ENCODE peak calls at places on chromosomes 3 and 15, in six cellular contexts. One of them, this sample, is unnamed.
A peak's percentile ranks its signal among the peaks of the same experiment; 100 is the strongest.

GRCh38 chr3:37753428-37753827 is 108.3 kb upstream of the CTDSPL start:
- DNase-seq in AG10803: no peak
- DNase-seq in cardiac muscle cell: no peak
- DNase-seq in ovary: no peak
- DNase-seq in neural progenitor cell: no peak
- DNase-seq in psoas muscle: no peak
- DNase-seq in this sample: no peak

GRCh38 chr3:122458992-122459391 is 43.1 kb upstream of the WDR5B start:
- DNase-seq in ovary: no peak
- DNase-seq in psoas muscle: no peak
- DNase-seq in AG10803: peak; percentile 73
- DNase-seq in cardiac muscle cell: peak; percentile 75
- DNase-seq in neural progenitor cell: peak; percentile 52
- DNase-seq in this sample: no peak

GRCh38 chr3:77491961-77492360 is 452.1 kb downstream of the ROBO2 start:
- DNase-seq in ovary: no peak
- DNase-seq in neural progenitor cell: no peak
- DNase-seq in AG10803: no peak
- DNase-seq in psoas muscle: no peak
- DNase-seq in cardiac muscle cell: no peak
- DNase-seq in this sample: no peak

GRCh38 chr15:40999190-40999589 is 45.9 kb downstream of the CHAC1 start:
- DNase-seq in ovary: no peak
- DNase-seq in AG10803: peak; percentile 70
- DNase-seq in cardiac muscle cell: no peak
- DNase-seq in neural progenitor cell: no peak
- DNase-seq in psoas muscle: no peak
- DNase-seq in this sample: no peak

GRCh38 chr3:60304103-60304502 is 947.1 kb downstream of the FHIT start:
- DNase-seq in ovary: no peak
- DNase-seq in cardiac muscle cell: peak; percentile 84
- DNase-seq in AG10803: peak; percentile 89
- DNase-seq in neural progenitor cell: no peak
- DNase-seq in psoas muscle: no peak
- DNase-seq in this sample: no peak

GRCh38 chr15:66292261-66293084 is 895 bp upstream of the DIS3L start:
- DNase-seq in psoas muscle: no peak
- DNase-seq in neural progenitor cell: no peak
- DNase-seq in AG10803: no peak
- DNase-seq in ovary: no peak
- DNase-seq in cardiac muscle cell: no peak
- DNase-seq in this sample: no peak

GRCh38 chr3:126607214-126607908 is 47.6 kb downstream of the TXNRD3 start:
- DNase-seq in psoas muscle: no peak
- DNase-seq in AG10803: peak; percentile 52
- DNase-seq in cardiac muscle cell: peak; percentile 66
- DNase-seq in neural progenitor cell: no peak
- DNase-seq in ovary: no peak
- DNase-seq in this sample: no peak

GRCh38 chr3:192571197-192571791 is 156.0 kb downstream of the FGF12 start:
- DNase-seq in ovary: peak; percentile 71
- DNase-seq in AG10803: peak; percentile 40
- DNase-seq in cardiac muscle cell: peak; percentile 53
- DNase-seq in psoas muscle: peak; percentile 79
- DNase-seq in neural progenitor cell: no peak
- DNase-seq in this sample: peak; percentile 85

GRCh38 chr3:179663093-179663492 is 10.3 kb downstream of the USP13 start:
- DNase-seq in cardiac muscle cell: no peak
- DNase-seq in ovary: no peak
- DNase-seq in AG10803: no peak
- DNase-seq in psoas muscle: no peak
- DNase-seq in neural progenitor cell: no peak
- DNase-seq in this sample: no peak

GRCh38 chr3:53045107-53045783 is 628 bp downstream of the SFMBT1 start:
- DNase-seq in neural progenitor cell: peak; percentile 87
- DNase-seq in ovary: peak; percentile 75
- DNase-seq in AG10803: peak; percentile 44
- DNase-seq in cardiac muscle cell: peak; percentile 69
- DNase-seq in psoas muscle: peak; percentile 88
- DNase-seq in this sample: peak; percentile 61

GRCh38 chr3:154792828-154793227 is 287.3 kb upstream of the MME start:
- DNase-seq in psoas muscle: no peak
- DNase-seq in ovary: no peak
- DNase-seq in neural progenitor cell: no peak
- DNase-seq in AG10803: no peak
- DNase-seq in cardiac muscle cell: no peak
- DNase-seq in this sample: no peak

GRCh38 chr15:73370151-73370550 is 1.4 kb upstream of the HCN4 start:
- DNase-seq in cardiac muscle cell: no peak
- DNase-seq in psoas muscle: no peak
- DNase-seq in neural progenitor cell: peak; percentile 29
- DNase-seq in AG10803: no peak
- DNase-seq in ovary: no peak
- DNase-seq in this sample: no peak

GRCh38 chr15:69131362-69132215 is 28.8 kb upstream of the GLCE start:
- DNase-seq in psoas muscle: no peak
- DNase-seq in AG10803: no peak
- DNase-seq in cardiac muscle cell: no peak
- DNase-seq in ovary: no peak
- DNase-seq in neural progenitor cell: no peak
- DNase-seq in this sample: no peak

GRCh38 chr3:158420654-158421396 is 150.2 kb upstream of the MLF1 start:
- DNase-seq in neural progenitor cell: no peak
- DNase-seq in cardiac muscle cell: peak; percentile 57
- DNase-seq in ovary: no peak
- DNase-seq in AG10803: peak; percentile 60
- DNase-seq in psoas muscle: no peak
- DNase-seq in this sample: no peak

GRCh38 chr3:193996205-193996604 is 139.7 kb upstream of the HES1 start:
- DNase-seq in neural progenitor cell: no peak
- DNase-seq in ovary: no peak
- DNase-seq in psoas muscle: no peak
- DNase-seq in cardiac muscle cell: no peak
- DNase-seq in AG10803: no peak
- DNase-seq in this sample: no peak

GRCh38 chr3:23888617-23889228 is 28.1 kb downstream of the NKIRAS1 start:
- DNase-seq in ovary: no peak
- DNase-seq in AG10803: peak; percentile 56
- DNase-seq in neural progenitor cell: no peak
- DNase-seq in psoas muscle: no peak
- DNase-seq in cardiac muscle cell: peak; percentile 64
- DNase-seq in this sample: no peak

GRCh38 chr15:76954744-76955143 is 23.2 kb downstream of the RCN2 start:
- DNase-seq in neural progenitor cell: no peak
- DNase-seq in psoas muscle: no peak
- DNase-seq in ovary: no peak
- DNase-seq in AG10803: no peak
- DNase-seq in cardiac muscle cell: no peak
- DNase-seq in this sample: no peak

GRCh38 chr3:36792342-36792741 is 28.0 kb upstream of the DCLK3 start:
- DNase-seq in ovary: no peak
- DNase-seq in neural progenitor cell: peak; percentile 78
- DNase-seq in psoas muscle: no peak
- DNase-seq in AG10803: peak; percentile 13
- DNase-seq in cardiac muscle cell: peak; percentile 39
- DNase-seq in this sample: no peak

GRCh38 chr15:73983211-73983727 is 8.8 kb downstream of the STOML1 start:
- DNase-seq in ovary: peak; percentile 76
- DNase-seq in cardiac muscle cell: peak; percentile 86
- DNase-seq in AG10803: peak; percentile 88
- DNase-seq in neural progenitor cell: no peak
- DNase-seq in psoas muscle: peak; percentile 83
- DNase-seq in this sample: peak; percentile 59

GRCh38 chr3:170745211-170745718 is 124.7 kb downstream of the RPL22L1 start:
- DNase-seq in cardiac muscle cell: peak; percentile 54
- DNase-seq in psoas muscle: no peak
- DNase-seq in neural progenitor cell: no peak
- DNase-seq in ovary: no peak
- DNase-seq in AG10803: peak; percentile 74
- DNase-seq in this sample: no peak

GRCh38 chr15:41474436-41474835 is 19.2 kb upstream of the ITPKA start:
- DNase-seq in AG10803: no peak
- DNase-seq in cardiac muscle cell: no peak
- DNase-seq in psoas muscle: no peak
- DNase-seq in neural progenitor cell: no peak
- DNase-seq in ovary: no peak
- DNase-seq in this sample: no peak

GRCh38 chr15:64911317-64912186 is at the start of gene ANKDD1A:
- DNase-seq in AG10803: peak; percentile 30
- DNase-seq in neural progenitor cell: peak; percentile 91
- DNase-seq in psoas muscle: peak; percentile 73
- DNase-seq in cardiac muscle cell: peak; percentile 54
- DNase-seq in ovary: peak; percentile 87
- DNase-seq in this sample: peak; percentile 68

GRCh38 chr3:141123677-141124410 is 72.7 kb downstream of the SPSB4 start:
- DNase-seq in cardiac muscle cell: no peak
- DNase-seq in neural progenitor cell: peak; percentile 1
- DNase-seq in psoas muscle: no peak
- DNase-seq in AG10803: no peak
- DNase-seq in ovary: no peak
- DNase-seq in this sample: peak; percentile 60
- TF ChIP-seq CTCF in cardiac muscle cell: no peak
- TF ChIP-seq CTCF in neural progenitor cell: no peak
- TF ChIP-seq CTCF in psoas muscle: no peak
- TF ChIP-seq CTCF in AG10803: no peak
- TF ChIP-seq CTCF in ovary: no peak
- TF ChIP-seq CTCF in this sample: no peak

GRCh38 chr15:99958426-99959097 is 225.3 kb upstream of the LYSMD4 start:
- DNase-seq in neural progenitor cell: no peak
- DNase-seq in psoas muscle: no peak
- DNase-seq in cardiac muscle cell: no peak
- DNase-seq in AG10803: no peak
- DNase-seq in ovary: no peak
- DNase-seq in this sample: no peak

GRCh38 chr15:99962006-99962561 is 228.8 kb upstream of the LYSMD4 start:
- DNase-seq in AG10803: no peak
- DNase-seq in cardiac muscle cell: no peak
- DNase-seq in ovary: no peak
- DNase-seq in psoas muscle: no peak
- DNase-seq in neural progenitor cell: no peak
- DNase-seq in this sample: no peak

GRCh38 chr15:99963096-99963825 is 230.0 kb upstream of the LYSMD4 start:
- DNase-seq in neural progenitor cell: no peak
- DNase-seq in ovary: no peak
- DNase-seq in cardiac muscle cell: peak; percentile 74
- DNase-seq in psoas muscle: peak; percentile 6
- DNase-seq in AG10803: peak; percentile 22
- DNase-seq in this sample: no peak

GRCh38 chr15:99963976-99964375 is 230.7 kb upstream of the LYSMD4 start:
- DNase-seq in ovary: no peak
- DNase-seq in cardiac muscle cell: no peak
- DNase-seq in psoas muscle: no peak
- DNase-seq in neural progenitor cell: no peak
- DNase-seq in AG10803: no peak
- DNase-seq in this sample: no peak

GRCh38 chr15:99961011-99961441 is 227.8 kb upstream of the LYSMD4 start:
- DNase-seq in ovary: peak; percentile 55
- DNase-seq in cardiac muscle cell: peak; percentile 61
- DNase-seq in neural progenitor cell: peak; percentile 49
- DNase-seq in AG10803: no peak
- DNase-seq in psoas muscle: no peak
- DNase-seq in this sample: no peak
- TF ChIP-seq CTCF in ovary: no peak
- TF ChIP-seq CTCF in cardiac muscle cell: peak; percentile 51
- TF ChIP-seq CTCF in neural progenitor cell: peak; percentile 60
- TF ChIP-seq CTCF in AG10803: peak; percentile 1
- TF ChIP-seq CTCF in psoas muscle: peak; percentile 25
- TF ChIP-seq CTCF in this sample: peak; percentile 50

DNA sequence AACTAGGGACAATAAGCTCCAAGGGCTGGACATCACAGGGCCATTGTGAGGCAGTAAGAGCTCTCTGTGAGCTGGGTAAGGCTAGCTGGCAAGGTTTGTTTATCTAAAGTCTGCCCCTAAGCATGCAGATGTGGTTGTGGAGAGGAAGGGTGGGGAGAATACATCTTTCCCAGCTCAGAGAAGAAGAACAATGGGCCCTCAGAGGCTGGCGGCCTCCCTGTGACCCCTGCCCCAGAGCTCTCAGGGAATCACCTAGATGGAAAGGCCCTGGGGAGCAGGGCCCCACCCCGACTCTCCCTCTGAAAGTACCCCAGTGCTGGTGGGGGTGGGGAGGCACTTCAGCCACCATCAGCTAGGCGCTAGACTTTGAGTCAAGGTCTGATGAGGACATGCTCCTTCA is 4.4 kb upstream of the AP3B2 start:
- DNase-seq in neural progenitor cell: no peak
- DNase-seq in ovary: no peak
- DNase-seq in cardiac muscle cell: no peak
- DNase-seq in AG10803: no peak
- DNase-seq in psoas muscle: no peak
- DNase-seq in this sample: no peak
- TF ChIP-seq CTCF in neural progenitor cell: no peak
- TF ChIP-seq CTCF in ovary: no peak
- TF ChIP-seq CTCF in cardiac muscle cell: no peak
- TF ChIP-seq CTCF in AG10803: no peak
- TF ChIP-seq CTCF in psoas muscle: no peak
- TF ChIP-seq CTCF in this sample: no peak

GRCh38 chr3:130354430-130354829 is 9.0 kb downstream of the COL6A5 start:
- DNase-seq in AG10803: peak; percentile 9
- DNase-seq in cardiac muscle cell: peak; percentile 17
- DNase-seq in neural progenitor cell: no peak
- DNase-seq in ovary: no peak
- DNase-seq in psoas muscle: no peak
- DNase-seq in this sample: no peak
- TF ChIP-seq CTCF in AG10803: no peak
- TF ChIP-seq CTCF in cardiac muscle cell: no peak
- TF ChIP-seq CTCF in neural progenitor cell: no peak
- TF ChIP-seq CTCF in ovary: no peak
- TF ChIP-seq CTCF in psoas muscle: no peak
- TF ChIP-seq CTCF in this sample: no peak

GRCh38 chr15:79218588-79219200 is 63.8 kb upstream of the ANKRD34C start:
- DNase-seq in neural progenitor cell: no peak
- DNase-seq in cardiac muscle cell: peak; percentile 14
- DNase-seq in ovary: no peak
- DNase-seq in AG10803: peak; percentile 10
- DNase-seq in psoas muscle: no peak
- DNase-seq in this sample: no peak
- TF ChIP-seq CTCF in neural progenitor cell: peak; percentile 50
- TF ChIP-seq CTCF in cardiac muscle cell: peak; percentile 51
- TF ChIP-seq CTCF in ovary: no peak
- TF ChIP-seq CTCF in AG10803: peak; percentile 53
- TF ChIP-seq CTCF in psoas muscle: peak; percentile 26
- TF ChIP-seq CTCF in this sample: peak; percentile 29

This sample was measured in heart left ventricle.